ENCODE peak calls at places on chromosomes 6 and 20, in seven cellular contexts. K is right lobe of liver, B is pancreas, D is thoracic aorta, R is Peyer's patch, N is heart left ventricle, H is sigmoid colon. J is an unnamed sample. For H3K9me3, the result is how much of the 10 kb centered on the place peaks cover.

GRCh38 chr6:108452725-108453195 is 108.0 kb upstream of the FOXO3 start:
- DNase-seq in K (no peak), B (no peak), D (no peak), R (no peak), N (no peak), H (no peak), J (no peak)

GRCh38 chr6:137951064-137951597 is 84.1 kb downstream of the TNFAIP3 start:
- DNase-seq in K (no peak), B (no peak), D (no peak), R (no peak), N (no peak), H (no peak), J (no peak)

GRCh38 chr6:118080547-118080946 is 173.5 kb downstream of the SLC35F1 start:
- DNase-seq in K (no peak), B (no peak), D (no peak), R (no peak), N (no peak), H (no peak), J (no peak)

GRCh38 chr20:47982574-47983360 is 197.5 kb upstream of the SULF2 start:
- DNase-seq in K (no peak), B (no peak), D (no peak), R (no peak), N (no peak), H (no peak), J (no peak)

GRCh38 chr6:120431841-120432240 is 902.4 kb downstream of the TBC1D32 start:
- DNase-seq in K (no peak), B (no peak), D (no peak), R (no peak), N (no peak), H (no peak), J (no peak)

GRCh38 chr6:135358907-135359459 is 138.6 kb downstream of the AHI1 start:
- DNase-seq in K (no peak), B (no peak), D (no peak), R (no peak), N (no peak), H (no peak), J (no peak)

GRCh38 chr6:168040856-168041496 is 38.0 kb downstream of the FRMD1 start:
- DNase-seq in K (no peak), B (no peak), D (no peak), R (no peak), N (no peak), H (peak), J (no peak)

GRCh38 chr6:84243240-84243639 is 15.8 kb upstream of the CEP162 start:
- DNase-seq in K (no peak), B (no peak), D (no peak), R (no peak), N (no peak), H (no peak), J (no peak)

GRCh38 chr6:125310994-125311649 is 9.4 kb upstream of the HDDC2 start:
- DNase-seq in K (no peak), B (peak), D (no peak), R (no peak), N (no peak), H (no peak), J (no peak)

GRCh38 chr6:29976588-29977424 is 34.5 kb downstream of the HLA-A start:
- DNase-seq in K (peak), B (peak), D (peak), R (peak), N (peak), H (peak), J (peak)

GRCh38 chr20:47724398-47724797 is 60.9 kb downstream of the SULF2 start:
- DNase-seq in K (no peak), B (no peak), D (no peak), R (no peak), N (no peak), H (no peak), J (no peak)

GRCh38 chr20:18543932-18544331 is 23.3 kb upstream of the SMIM26 start:
- DNase-seq in K (peak), B (peak), D (no peak), R (peak), N (peak), H (no peak), J (no peak)

GRCh38 chr6:117906905-117907599 is at the start of gene SLC35F1:
- DNase-seq in K (peak), B (peak), D (no peak), R (peak), N (peak), H (no peak), J (no peak)

GRCh38 chr20:12012241-12013222 is 94.8 kb downstream of the BTBD3 start:
- DNase-seq in K (peak), B (peak), D (no peak), R (no peak), N (no peak), H (no peak), J (no peak)

GRCh38 chr6:10230533-10230932 is 184.3 kb downstream of the TFAP2A start:
- DNase-seq in K (no peak), B (no peak), D (no peak), R (no peak), N (no peak), H (no peak), J (no peak)

GRCh38 chr6:152922706-152923105 is 60.1 kb downstream of the FBXO5 start:
- DNase-seq in K (no peak), B (no peak), D (no peak), R (no peak), N (peak), H (no peak), J (no peak)

GRCh38 chr6:43628392-43629103 is 516 bp downstream of the GTPBP2 start:
- DNase-seq in K (peak), B (peak), D (no peak), R (no peak), N (peak), H (peak), J (peak)

GRCh38 chr6:127415096-127415495 is 44.1 kb downstream of the KIAA0408 start:
- DNase-seq in K (no peak), B (no peak), D (no peak), R (no peak), N (no peak), H (no peak), J (no peak)

GRCh38 chr6:6891074-6891754 is 216.5 kb upstream of the RREB1 start:
- DNase-seq in K (no peak), B (no peak), D (no peak), R (peak), N (no peak), H (no peak), J (no peak)

GRCh38 chr20:1807394-1807793 is 87.8 kb upstream of the SIRPA start:
- DNase-seq in K (no peak), B (no peak), D (no peak), R (no peak), N (no peak), H (no peak), J (no peak)

GRCh38 chr6:79864001-79864400 is 83.4 kb downstream of the ELOVL4 start:
- DNase-seq in K (no peak), B (no peak), D (no peak), R (no peak), N (no peak), H (no peak), J (no peak)

GRCh38 chr6:7909323-7910276 is 988 bp downstream of the TXNDC5 start:
- DNase-seq in K (peak), B (peak), D (no peak), R (peak), N (peak), H (no peak), J (no peak)

GRCh38 chr6:44702292-44702691 is 314.8 kb downstream of the CDC5L start:
- DNase-seq in K (no peak), B (no peak), D (no peak), R (no peak), N (no peak), H (no peak), J (no peak)

GRCh38 chr6:26172496-26172958 is 85.3 kb downstream of the HFE start:
- DNase-seq in K (no peak), B (no peak), D (no peak), R (no peak), N (no peak), H (no peak), J (no peak)

GRCh38 chr6:160945516-160946177 is 45.9 kb upstream of the MAP3K4 start:
- DNase-seq in K (no peak), B (no peak), D (no peak), R (no peak), N (no peak), H (no peak), J (no peak)

GRCh38 chr20:13930246-13930645 is 60.2 kb downstream of the SEL1L2 start:
- DNase-seq in K (no peak), B (no peak), D (no peak), R (no peak), N (no peak), H (no peak), J (no peak)

DNA sequence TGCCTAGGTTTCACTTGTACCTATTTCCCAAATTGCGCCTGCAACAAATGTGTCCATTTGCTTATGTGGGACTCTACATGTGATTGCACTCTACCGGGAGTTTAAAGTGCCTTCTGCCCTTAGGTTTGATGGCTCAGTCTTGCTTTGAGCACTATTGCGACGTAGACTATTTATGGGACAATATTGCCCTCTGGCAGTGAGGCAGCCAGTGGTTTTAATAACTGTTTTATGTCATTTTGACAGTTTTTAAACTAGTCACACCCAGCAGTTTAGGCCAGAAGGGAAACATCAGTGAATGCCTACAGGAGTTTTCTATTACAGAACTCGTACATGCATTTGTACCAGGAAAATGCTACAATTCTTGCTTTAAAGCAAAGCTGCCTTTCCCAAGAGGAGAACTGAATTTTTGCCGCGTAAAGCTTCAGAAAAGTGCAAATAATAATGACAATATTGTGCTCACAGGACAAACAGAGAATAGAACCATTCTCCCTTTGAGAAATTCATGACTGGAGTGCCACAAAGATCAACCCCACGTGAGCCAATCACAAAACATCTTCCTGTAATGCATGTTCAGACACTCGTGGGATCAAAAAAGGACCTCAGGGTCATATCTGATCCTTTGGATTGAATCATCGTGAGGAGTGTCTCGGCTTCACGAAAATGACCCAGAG is 813.6 kb downstream of the KIF16B start:
- DNase-seq in K (no peak), B (no peak), D (no peak), R (no peak), N (no peak), H (no peak), J (no peak)
- H3K4me3 ChIP-seq in K (no peak), B (no peak), D (no peak), R (no peak), N (no peak), H (no peak), J (no peak)

DNA sequence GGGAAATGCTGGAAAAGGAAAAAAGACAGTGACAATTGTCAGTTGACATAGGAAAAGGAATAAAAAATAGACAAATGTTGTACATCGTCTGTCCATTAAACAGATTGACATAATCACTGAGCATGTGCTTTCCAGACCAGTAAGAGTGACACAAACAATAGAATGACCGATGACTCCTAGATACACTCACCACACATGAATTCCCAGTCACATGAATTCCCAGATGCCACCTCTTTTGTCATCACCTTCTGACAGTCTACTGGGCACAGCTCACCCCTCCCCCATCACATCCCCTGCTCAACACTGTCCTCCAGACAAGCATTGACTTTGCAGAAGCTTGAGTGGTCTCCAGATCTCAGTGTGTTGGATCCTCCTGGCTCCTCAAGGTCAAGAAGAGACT is 25.9 kb downstream of the POM121L2 start:
- DNase-seq in K (no peak), B (no peak), D (no peak), R (no peak), N (no peak), H (no peak), J (no peak)
- H3K9me3 ChIP-seq in K (under half), B (under half), D (under half), R (under half), N (under half), H (under half), J (under half)

DNA sequence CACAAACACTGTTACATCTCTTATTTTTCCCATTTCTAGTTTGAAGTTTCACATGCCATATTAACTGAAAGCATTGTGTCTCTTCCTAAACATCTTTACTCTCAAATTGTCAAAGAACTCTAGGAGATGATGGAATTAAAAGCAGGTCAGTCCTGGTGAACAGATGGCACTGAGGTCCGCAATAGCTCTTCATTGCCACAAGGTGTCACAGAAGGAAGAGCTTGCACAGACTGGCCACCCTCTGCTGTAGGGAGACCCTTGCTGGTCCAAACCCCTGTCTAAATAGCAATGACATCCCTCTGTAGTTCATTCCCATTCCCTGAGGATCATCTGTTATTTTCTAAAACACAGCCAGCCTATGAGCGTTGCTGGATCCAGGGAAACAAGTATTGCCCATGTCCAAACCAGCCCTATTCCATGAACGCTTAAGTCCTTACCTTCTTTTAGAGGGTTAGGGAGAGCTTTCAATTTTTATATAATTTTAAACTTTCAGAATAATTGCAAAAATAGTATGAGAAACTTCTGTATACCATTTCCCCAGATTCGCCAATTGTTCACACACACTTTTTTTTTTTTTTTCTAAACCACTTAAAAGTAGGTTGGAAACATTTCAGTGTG is 10.1 kb upstream of the HDAC2 start:
- DNase-seq in K (no peak), B (no peak), D (no peak), R (no peak), N (no peak), H (no peak), J (no peak)
- TF ChIP-seq CTCF in K (peak), B (peak), D (peak), R (no peak), N (peak), H (no peak), J (no peak)

GRCh38 chr20:49982072-49982345 is 771 bp upstream of the SNAI1 start:
- DNase-seq in K (no peak), B (no peak), D (no peak), R (no peak), N (no peak), H (no peak), J (no peak)
- H3K4me3 ChIP-seq in K (no peak), B (no peak), D (peak), R (no peak), N (no peak), H (no peak), J (no peak)

GRCh38 chr20:45157977-45158376 is 16.7 kb upstream of the PI3 start:
- DNase-seq in K (no peak), B (peak), D (no peak), R (no peak), N (no peak), H (no peak), J (no peak)
- H3K9me3 ChIP-seq in K (under half), B (under half), D (under half), R (under half), N (under half), H (under half), J (under half)

DNA sequence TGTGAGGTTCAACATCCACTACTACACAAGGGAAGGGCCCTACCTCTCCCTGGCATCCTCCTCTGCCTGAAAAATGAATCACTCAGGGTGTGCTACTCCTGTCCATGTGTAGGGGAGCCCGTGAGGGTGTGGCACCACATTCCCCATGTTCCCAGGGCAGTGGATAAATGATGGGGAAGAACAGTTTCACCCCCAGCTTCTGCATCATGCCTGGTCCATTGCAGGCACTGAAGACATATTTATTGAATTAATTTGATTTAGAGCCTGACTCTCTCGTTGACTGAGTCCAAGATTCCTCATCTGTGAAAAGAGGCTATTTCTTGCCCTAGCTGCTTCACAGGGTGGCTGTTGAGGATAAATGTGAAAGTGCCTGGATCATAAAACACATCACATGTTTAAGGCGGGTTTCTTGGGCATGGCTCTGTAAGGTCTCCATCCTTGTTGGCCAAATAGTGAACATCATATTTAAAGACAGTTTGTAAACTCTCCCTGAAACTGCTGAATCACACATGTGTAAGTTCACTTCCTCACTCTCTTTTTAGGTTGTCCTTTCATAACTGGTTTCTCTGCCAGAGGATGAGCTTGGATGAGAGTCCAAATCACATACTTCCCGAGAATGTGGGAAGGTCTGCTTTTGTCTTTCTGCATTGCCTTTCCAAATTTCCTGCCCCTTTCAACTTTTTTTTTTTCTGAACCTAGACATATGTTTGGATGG is 79.7 kb upstream of the FYN start:
- DNase-seq in K (no peak), B (no peak), D (no peak), R (no peak), N (no peak), H (no peak), J (no peak)
- TF ChIP-seq CTCF in K (no peak), B (no peak), D (no peak), R (no peak), N (no peak), H (no peak), J (no peak)

GRCh38 chr6:36019167-36019566 is 5.3 kb downstream of the SLC26A8 start:
- DNase-seq in K (no peak), B (no peak), D (no peak), R (no peak), N (no peak), H (no peak), J (no peak)

GRCh38 chr6:36024154-36024760 is at the start of gene SLC26A8:
- DNase-seq in K (no peak), B (no peak), D (no peak), R (peak), N (no peak), H (no peak), J (no peak)

GRCh38 chr6:36015666-36016065 is 8.8 kb downstream of the SLC26A8 start:
- DNase-seq in K (no peak), B (no peak), D (no peak), R (no peak), N (no peak), H (no peak), J (no peak)

GRCh38 chr6:36018339-36018738 is 6.1 kb downstream of the SLC26A8 start:
- DNase-seq in K (no peak), B (no peak), D (no peak), R (no peak), N (no peak), H (no peak), J (no peak)
- H3K4me3 ChIP-seq in K (no peak), B (no peak), D (no peak), R (no peak), N (no peak), H (no peak), J (no peak)

GRCh38 chr6:164085086-164085485 is 670.6 kb downstream of the QKI start:
- DNase-seq in K (no peak), B (no peak), D (no peak), R (no peak), N (no peak), H (no peak), J (no peak)

GRCh38 chr6:164085552-164086325 is 671.2 kb downstream of the QKI start:
- DNase-seq in K (no peak), B (peak), D (peak), R (no peak), N (peak), H (peak), J (peak)

GRCh38 chr6:164087870-164088269 is 673.4 kb downstream of the QKI start:
- DNase-seq in K (no peak), B (no peak), D (no peak), R (no peak), N (no peak), H (no peak), J (no peak)

GRCh38 chr6:164086326-164086887 is 671.9 kb downstream of the QKI start:
- DNase-seq in K (no peak), B (no peak), D (no peak), R (no peak), N (no peak), H (no peak), J (no peak)
- H3K9me3 ChIP-seq in K (under half), B (under half), D (under half), R (under half), N (under half), H (under half), J (under half)

GRCh38 chr20:23564927-23565326 is 3.4 kb downstream of the CST9L start:
- DNase-seq in K (no peak), B (no peak), D (no peak), R (no peak), N (no peak), H (no peak), J (no peak)
- TF ChIP-seq CTCF in K (no peak), B (no peak), D (no peak), R (no peak), N (no peak), H (no peak), J (no peak)